ENCODE peak calls at places on chromosomes 11 and 22, in five cellular contexts. E is H1, W is SW 1271, X is astrocyte of the spinal cord, K is hypothalamus. Q is an unnamed sample.

GRCh38 chr11:123800041-123800440 is 6.1 kb downstream of the OR6M1 start:
- DNase-seq in E (no peak), W (no peak), X (no peak), K (no peak), Q (no peak)

GRCh38 chr11:69337211-69337721 is 43.3 kb downstream of the MYEOV start:
- DNase-seq in E (no peak), W (no peak), X (peak), K (no peak), Q (no peak)

GRCh38 chr11:117916956-117917355 is 12.2 kb downstream of the TMPRSS13 start:
- DNase-seq in E (no peak), W (no peak), X (no peak), K (no peak), Q (no peak)

GRCh38 chr11:8068605-8069221 is 12.3 kb upstream of the TUB start:
- DNase-seq in E (no peak), W (no peak), X (peak), K (no peak), Q (no peak)

GRCh38 chr11:94933225-94934130 is 39.9 kb downstream of the CWC15 start:
- DNase-seq in E (no peak), W (peak), X (peak), K (no peak), Q (no peak)

GRCh38 chr11:131640320-131640719 is 269.9 kb downstream of the NTM start:
- DNase-seq in E (no peak), W (no peak), X (no peak), K (no peak), Q (no peak)

GRCh38 chr11:67506426-67507032 is 1.4 kb upstream of the PITPNM1 start:
- DNase-seq in E (no peak), W (no peak), X (no peak), K (no peak), Q (no peak)

GRCh38 chr22:45867118-45867905 is 109.7 kb downstream of the WNT7B start:
- DNase-seq in E (no peak), W (no peak), X (no peak), K (no peak), Q (no peak)

GRCh38 chr22:35102663-35103062 is 36.7 kb downstream of the ISX start:
- DNase-seq in E (peak), W (no peak), X (no peak), K (no peak), Q (peak)

GRCh38 chr22:20093437-20093836 is 13.4 kb downstream of the DGCR8 start:
- DNase-seq in E (no peak), W (no peak), X (no peak), K (no peak), Q (no peak)

GRCh38 chr22:35622132-35622913 is 5.2 kb upstream of the MB start:
- DNase-seq in E (no peak), W (no peak), X (no peak), K (no peak), Q (no peak)

GRCh38 chr11:69122642-69123431 is 32.9 kb upstream of the SMIM38 start:
- DNase-seq in E (peak), W (peak), X (peak), K (no peak), Q (peak)

GRCh38 chr11:130314184-130314748 is 451 bp downstream of the ZBTB44 start:
- DNase-seq in E (no peak), W (peak), X (peak), K (peak), Q (no peak)

GRCh38 chr11:134372961-134373360 is 39.1 kb downstream of the B3GAT1 start:
- DNase-seq in E (no peak), W (no peak), X (no peak), K (no peak), Q (no peak)

GRCh38 chr11:57680552-57680874 is 12.6 kb downstream of the ZDHHC5 start:
- DNase-seq in E (no peak), W (no peak), X (no peak), K (no peak), Q (no peak)

GRCh38 chr11:129278586-129279319 is 86.6 kb upstream of the ARHGAP32 start:
- DNase-seq in E (no peak), W (no peak), X (no peak), K (no peak), Q (no peak)

GRCh38 chr22:40215266-40215665 is 37.5 kb downstream of the TNRC6B start:
- DNase-seq in E (no peak), W (no peak), X (no peak), K (no peak), Q (no peak)

GRCh38 chr11:129146196-129146595 is 45.9 kb downstream of the ARHGAP32 start:
- DNase-seq in E (no peak), W (no peak), X (peak), K (no peak), Q (no peak)

GRCh38 chr11:44577231-44577834 is 11.9 kb downstream of the CD82 start:
- DNase-seq in E (no peak), W (no peak), X (no peak), K (no peak), Q (no peak)

GRCh38 chr22:49377306-49377705 is 450.4 kb downstream of the BRD1 start:
- DNase-seq in E (no peak), W (no peak), X (no peak), K (no peak), Q (no peak)

GRCh38 chr22:38104084-38104483 is 6.4 kb downstream of the BAIAP2L2 start:
- DNase-seq in E (no peak), W (no peak), X (no peak), K (no peak), Q (no peak)

GRCh38 chr11:113373981-113374560 is 13.5 kb upstream of the ANKK1 start:
- DNase-seq in E (no peak), W (no peak), X (no peak), K (no peak), Q (no peak)

GRCh38 chr11:61848631-61849030 is 20.5 kb downstream of the FADS2 start:
- DNase-seq in E (no peak), W (no peak), X (no peak), K (no peak), Q (no peak)

GRCh38 chr11:129374081-129374992 is 1.3 kb upstream of the BARX2 start:
- DNase-seq in E (no peak), W (no peak), X (no peak), K (no peak), Q (no peak)

GRCh38 chr11:58006940-58007339 is 16.7 kb upstream of the OR9Q1 start:
- DNase-seq in E (no peak), W (no peak), X (no peak), K (no peak), Q (no peak)

GRCh38 chr22:11066458-11067285 is 4461.3 kb upstream of the OR11H1 start:
- DNase-seq in E (no peak), W (no peak), X (no peak), K (no peak), Q (no peak)

GRCh38 chr11:82775736-82776346 is 42.2 kb upstream of the FAM181B start:
- DNase-seq in E (peak), W (peak), X (peak), K (no peak), Q (peak)

GRCh38 chr22:27116295-27116694 is 458.9 kb downstream of the MIAT start:
- DNase-seq in E (no peak), W (no peak), X (no peak), K (no peak), Q (no peak)

GRCh38 chr22:33519140-33519973 is 400.9 kb downstream of the LARGE1 start:
- DNase-seq in E (no peak), W (no peak), X (peak), K (no peak), Q (peak)

GRCh38 chr22:43090130-43090789 is 1.1 kb upstream of the TTLL1 start:
- DNase-seq in E (no peak), W (peak), X (peak), K (no peak), Q (no peak)

GRCh38 chr11:31959711-31960110 is 131.2 kb upstream of the RCN1 start:
- DNase-seq in E (no peak), W (no peak), X (peak), K (no peak), Q (no peak)